ENCODE peak calls at places on chromosome 9, in five cellular contexts. One of them, this sample, is unnamed.

GRCh38 chr9:407255-407654 is 192.6 kb downstream of the DOCK8 start:
- DNase-seq in mammary epithelial cell: no peak
- DNase-seq in lung: no peak
- DNase-seq in astrocyte of the cerebellum: no peak
- DNase-seq in fibroblast of pulmonary artery: no peak
- DNase-seq in this sample: no peak

GRCh38 chr9:134299883-134300282 is 26.4 kb upstream of the RXRA start:
- DNase-seq in fibroblast of pulmonary artery: no peak
- DNase-seq in astrocyte of the cerebellum: no peak
- DNase-seq in lung: peak
- DNase-seq in mammary epithelial cell: no peak
- DNase-seq in this sample: no peak

GRCh38 chr9:90799271-90799860 is 2.3 kb upstream of the SYK start:
- DNase-seq in fibroblast of pulmonary artery: no peak
- DNase-seq in astrocyte of the cerebellum: no peak
- DNase-seq in mammary epithelial cell: no peak
- DNase-seq in lung: no peak
- DNase-seq in this sample: no peak

GRCh38 chr9:122402403-122403268 is 31.8 kb downstream of the PTGS1 start:
- DNase-seq in astrocyte of the cerebellum: peak
- DNase-seq in mammary epithelial cell: peak
- DNase-seq in fibroblast of pulmonary artery: peak
- DNase-seq in lung: no peak
- DNase-seq in this sample: peak

GRCh38 chr9:95249986-95250385 is 67.5 kb downstream of the FANCC start:
- DNase-seq in mammary epithelial cell: peak
- DNase-seq in lung: no peak
- DNase-seq in astrocyte of the cerebellum: no peak
- DNase-seq in fibroblast of pulmonary artery: no peak
- DNase-seq in this sample: no peak

GRCh38 chr9:3972687-3973086 is 327.2 kb downstream of the GLIS3 start:
- DNase-seq in fibroblast of pulmonary artery: no peak
- DNase-seq in lung: no peak
- DNase-seq in astrocyte of the cerebellum: no peak
- DNase-seq in mammary epithelial cell: no peak
- DNase-seq in this sample: no peak

GRCh38 chr9:10055886-10056395 is 556.9 kb downstream of the PTPRD start:
- DNase-seq in mammary epithelial cell: no peak
- DNase-seq in astrocyte of the cerebellum: no peak
- DNase-seq in fibroblast of pulmonary artery: no peak
- DNase-seq in lung: no peak
- DNase-seq in this sample: no peak

GRCh38 chr9:132694144-132694543 is 23.9 kb downstream of the GTF3C4 start:
- DNase-seq in lung: no peak
- DNase-seq in mammary epithelial cell: peak
- DNase-seq in fibroblast of pulmonary artery: peak
- DNase-seq in astrocyte of the cerebellum: no peak
- DNase-seq in this sample: no peak

GRCh38 chr9:76537150-76537646 is 78.2 kb downstream of the GCNT1 start:
- DNase-seq in fibroblast of pulmonary artery: peak
- DNase-seq in mammary epithelial cell: no peak
- DNase-seq in astrocyte of the cerebellum: no peak
- DNase-seq in lung: no peak
- DNase-seq in this sample: no peak

GRCh38 chr9:7935666-7936065 is 136.1 kb upstream of the DMAC1 start:
- DNase-seq in mammary epithelial cell: no peak
- DNase-seq in fibroblast of pulmonary artery: no peak
- DNase-seq in lung: no peak
- DNase-seq in astrocyte of the cerebellum: peak
- DNase-seq in this sample: no peak

GRCh38 chr9:110936719-110937452 is 101.4 kb downstream of the LPAR1 start:
- DNase-seq in mammary epithelial cell: no peak
- DNase-seq in astrocyte of the cerebellum: no peak
- DNase-seq in fibroblast of pulmonary artery: peak
- DNase-seq in lung: no peak
- DNase-seq in this sample: no peak

GRCh38 chr9:114718801-114719221 is 36.8 kb upstream of the TEX48 start:
- DNase-seq in lung: no peak
- DNase-seq in astrocyte of the cerebellum: no peak
- DNase-seq in fibroblast of pulmonary artery: no peak
- DNase-seq in mammary epithelial cell: peak
- DNase-seq in this sample: peak

GRCh38 chr9:21608200-21608599 is 126.1 kb upstream of the IFNE start:
- DNase-seq in astrocyte of the cerebellum: no peak
- DNase-seq in mammary epithelial cell: no peak
- DNase-seq in fibroblast of pulmonary artery: no peak
- DNase-seq in lung: no peak
- DNase-seq in this sample: no peak

GRCh38 chr9:72661401-72662135 is 140.2 kb downstream of the TMC1 start:
- DNase-seq in fibroblast of pulmonary artery: peak
- DNase-seq in mammary epithelial cell: peak
- DNase-seq in astrocyte of the cerebellum: peak
- DNase-seq in lung: no peak
- DNase-seq in this sample: no peak

GRCh38 chr9:33272061-33272460 is 7.2 kb downstream of the CHMP5 start:
- DNase-seq in fibroblast of pulmonary artery: no peak
- DNase-seq in lung: no peak
- DNase-seq in mammary epithelial cell: no peak
- DNase-seq in astrocyte of the cerebellum: no peak
- DNase-seq in this sample: peak

GRCh38 chr9:89811896-89812450 is 207.2 kb downstream of the GADD45G start:
- DNase-seq in astrocyte of the cerebellum: no peak
- DNase-seq in fibroblast of pulmonary artery: no peak
- DNase-seq in lung: no peak
- DNase-seq in mammary epithelial cell: no peak
- DNase-seq in this sample: no peak

GRCh38 chr9:69785757-69786156 is 25.9 kb upstream of the PTAR1 start:
- DNase-seq in mammary epithelial cell: peak
- DNase-seq in fibroblast of pulmonary artery: peak
- DNase-seq in lung: no peak
- DNase-seq in astrocyte of the cerebellum: peak
- DNase-seq in this sample: no peak

GRCh38 chr9:36268007-36268427 is 9.8 kb upstream of the GNE start:
- DNase-seq in mammary epithelial cell: peak
- DNase-seq in lung: no peak
- DNase-seq in fibroblast of pulmonary artery: peak
- DNase-seq in astrocyte of the cerebellum: no peak
- DNase-seq in this sample: peak

GRCh38 chr9:36258989-36259315 is 704 bp upstream of the GNE start:
- DNase-seq in mammary epithelial cell: no peak
- DNase-seq in astrocyte of the cerebellum: no peak
- DNase-seq in fibroblast of pulmonary artery: no peak
- DNase-seq in lung: no peak
- DNase-seq in this sample: no peak

GRCh38 chr9:36263662-36264061 is 5.4 kb upstream of the GNE start:
- DNase-seq in mammary epithelial cell: no peak
- DNase-seq in fibroblast of pulmonary artery: no peak
- DNase-seq in astrocyte of the cerebellum: no peak
- DNase-seq in lung: no peak
- DNase-seq in this sample: no peak

GRCh38 chr9:36264896-36265295 is 6.6 kb upstream of the GNE start:
- DNase-seq in fibroblast of pulmonary artery: no peak
- DNase-seq in lung: no peak
- DNase-seq in mammary epithelial cell: no peak
- DNase-seq in astrocyte of the cerebellum: no peak
- DNase-seq in this sample: no peak
- TF ChIP-seq CTCF in fibroblast of pulmonary artery: no peak
- TF ChIP-seq CTCF in lung: no peak
- TF ChIP-seq CTCF in mammary epithelial cell: no peak
- TF ChIP-seq CTCF in astrocyte of the cerebellum: no peak
- TF ChIP-seq CTCF in this sample: no peak

GRCh38 chr9:38063363-38063707 is 5.7 kb downstream of the SHB start:
- DNase-seq in lung: no peak
- DNase-seq in astrocyte of the cerebellum: no peak
- DNase-seq in fibroblast of pulmonary artery: no peak
- DNase-seq in mammary epithelial cell: no peak
- DNase-seq in this sample: no peak
- H3K4me3 ChIP-seq in lung: no peak
- H3K4me3 ChIP-seq in astrocyte of the cerebellum: no peak
- H3K4me3 ChIP-seq in fibroblast of pulmonary artery: no peak
- H3K4me3 ChIP-seq in mammary epithelial cell: no peak
- H3K4me3 ChIP-seq in this sample: no peak

GRCh38 chr9:28134577-28134976 is 561.3 kb upstream of the C9orf72 start:
- DNase-seq in mammary epithelial cell: no peak
- DNase-seq in astrocyte of the cerebellum: no peak
- DNase-seq in lung: no peak
- DNase-seq in fibroblast of pulmonary artery: no peak
- DNase-seq in this sample: no peak

GRCh38 chr9:28135571-28135970 is 562.3 kb upstream of the C9orf72 start:
- DNase-seq in astrocyte of the cerebellum: no peak
- DNase-seq in lung: no peak
- DNase-seq in fibroblast of pulmonary artery: no peak
- DNase-seq in mammary epithelial cell: peak
- DNase-seq in this sample: no peak

GRCh38 chr9:28136113-28136512 is 562.8 kb upstream of the C9orf72 start:
- DNase-seq in astrocyte of the cerebellum: no peak
- DNase-seq in mammary epithelial cell: no peak
- DNase-seq in fibroblast of pulmonary artery: no peak
- DNase-seq in lung: no peak
- DNase-seq in this sample: no peak
- TF ChIP-seq CTCF in astrocyte of the cerebellum: no peak
- TF ChIP-seq CTCF in mammary epithelial cell: no peak
- TF ChIP-seq CTCF in fibroblast of pulmonary artery: no peak
- TF ChIP-seq CTCF in lung: no peak
- TF ChIP-seq CTCF in this sample: no peak

DNA sequence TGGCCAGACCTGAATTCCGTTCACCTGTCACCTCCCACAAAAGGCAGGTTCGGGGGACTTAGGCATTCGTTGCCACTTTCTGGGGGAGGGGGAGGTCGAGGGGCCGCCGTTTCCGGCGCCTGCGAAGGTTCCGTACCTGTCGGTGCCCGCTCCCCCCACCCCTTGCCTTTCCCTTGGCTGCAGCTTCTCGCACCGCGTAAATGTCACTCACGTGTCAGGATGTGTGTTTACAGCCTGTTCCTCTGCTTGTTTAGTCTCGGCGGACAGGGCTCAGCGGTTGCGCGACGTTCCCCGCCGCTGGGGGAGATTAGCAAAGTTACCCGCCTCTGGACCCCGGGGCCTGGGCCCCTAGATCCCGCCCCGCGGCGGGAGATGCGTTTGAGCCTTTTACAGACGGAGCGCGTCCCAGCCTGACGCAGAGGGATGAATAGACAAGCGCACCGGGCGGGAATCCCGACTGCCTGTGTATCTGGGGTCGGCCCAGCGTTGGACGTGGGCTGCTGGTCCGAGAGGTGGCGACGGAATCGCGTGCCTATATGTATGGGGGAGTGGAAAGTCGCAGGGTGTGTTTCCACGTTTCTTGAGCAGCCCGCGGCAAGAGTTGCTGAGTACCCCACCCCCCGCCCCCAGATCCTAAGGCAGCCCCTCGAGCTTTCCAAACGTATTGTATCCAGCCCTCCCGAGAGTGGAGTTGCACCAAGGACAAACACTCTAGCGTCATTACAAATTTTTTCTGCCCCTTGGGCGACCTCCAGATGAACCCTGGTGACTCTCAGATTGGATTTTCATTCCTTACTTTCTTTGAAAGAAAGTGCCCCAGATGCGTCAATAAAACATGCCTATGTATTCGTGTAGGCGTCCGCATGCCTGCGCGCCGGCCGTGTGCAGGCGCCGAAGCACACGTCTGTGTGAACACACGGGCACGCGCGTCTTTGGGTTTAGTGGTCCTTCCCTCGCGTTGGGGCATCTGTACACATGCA is 2.4 kb upstream of the LHX2 start:
- DNase-seq in lung: no peak
- DNase-seq in mammary epithelial cell: no peak
- DNase-seq in astrocyte of the cerebellum: no peak
- DNase-seq in fibroblast of pulmonary artery: no peak
- DNase-seq in this sample: no peak
- H3K4me3 ChIP-seq in lung: no peak
- H3K4me3 ChIP-seq in mammary epithelial cell: no peak
- H3K4me3 ChIP-seq in astrocyte of the cerebellum: no peak
- H3K4me3 ChIP-seq in fibroblast of pulmonary artery: no peak
- H3K4me3 ChIP-seq in this sample: no peak

GRCh38 chr9:112186695-112187094 is 11.6 kb upstream of the SUSD1 start:
- DNase-seq in astrocyte of the cerebellum: no peak
- DNase-seq in fibroblast of pulmonary artery: no peak
- DNase-seq in lung: no peak
- DNase-seq in mammary epithelial cell: peak
- DNase-seq in this sample: no peak

GRCh38 chr9:112184946-112185345 is 9.8 kb upstream of the SUSD1 start:
- DNase-seq in astrocyte of the cerebellum: no peak
- DNase-seq in mammary epithelial cell: no peak
- DNase-seq in lung: no peak
- DNase-seq in fibroblast of pulmonary artery: no peak
- DNase-seq in this sample: no peak

GRCh38 chr9:112180387-112180881 is 5.3 kb upstream of the SUSD1 start:
- DNase-seq in mammary epithelial cell: peak
- DNase-seq in astrocyte of the cerebellum: no peak
- DNase-seq in fibroblast of pulmonary artery: no peak
- DNase-seq in lung: no peak
- DNase-seq in this sample: no peak

GRCh38 chr9:112179816-112180215 is 4.7 kb upstream of the SUSD1 start:
- DNase-seq in fibroblast of pulmonary artery: no peak
- DNase-seq in lung: no peak
- DNase-seq in astrocyte of the cerebellum: no peak
- DNase-seq in mammary epithelial cell: no peak
- DNase-seq in this sample: no peak

DNA sequence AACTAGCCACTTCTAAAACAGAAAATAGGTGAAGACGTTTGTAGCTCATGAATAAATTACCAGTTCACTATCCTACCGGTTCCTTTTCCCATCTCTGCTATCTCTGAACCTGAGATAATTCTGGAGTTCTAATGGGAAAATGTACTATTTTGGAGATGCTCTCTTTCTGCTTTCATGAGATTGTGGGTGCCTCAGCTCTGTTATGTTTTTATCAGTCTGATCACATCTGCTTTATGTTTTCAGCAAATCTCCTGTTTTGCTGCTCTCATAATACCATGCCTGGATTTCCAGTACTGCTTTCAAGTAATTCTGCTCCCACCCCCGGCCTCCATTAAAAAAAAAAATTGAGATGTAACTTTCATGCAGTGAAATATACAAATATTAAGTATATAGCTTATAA is 9.1 kb upstream of the SUSD1 start:
- DNase-seq in astrocyte of the cerebellum: no peak
- DNase-seq in lung: no peak
- DNase-seq in mammary epithelial cell: no peak
- DNase-seq in fibroblast of pulmonary artery: no peak
- DNase-seq in this sample: no peak
- TF ChIP-seq CTCF in astrocyte of the cerebellum: no peak
- TF ChIP-seq CTCF in lung: no peak
- TF ChIP-seq CTCF in mammary epithelial cell: no peak
- TF ChIP-seq CTCF in fibroblast of pulmonary artery: no peak
- TF ChIP-seq CTCF in this sample: no peak

GRCh38 chr9:127716412-127716811 is 533 bp downstream of the TTC16 start:
- DNase-seq in fibroblast of pulmonary artery: no peak
- DNase-seq in mammary epithelial cell: no peak
- DNase-seq in astrocyte of the cerebellum: no peak
- DNase-seq in lung: no peak
- DNase-seq in this sample: no peak
- H3K4me3 ChIP-seq in fibroblast of pulmonary artery: peak
- H3K4me3 ChIP-seq in mammary epithelial cell: peak
- H3K4me3 ChIP-seq in astrocyte of the cerebellum: peak
- H3K4me3 ChIP-seq in lung: no peak
- H3K4me3 ChIP-seq in this sample: peak

This sample was measured in epithelial cell of proximal tubule.